ENCODE peak calls at places on chromosomes 3 and 15, in ten cellular contexts. A, H, Z, Q, F, T, K, U, R and X are unnamed samples.
A peak's percentile ranks its signal among the peaks of the same experiment; 100 is the strongest.

GRCh38 chr3:101994386-101994785 is 145.1 kb downstream of the NFKBIZ start:
- DNase-seq in A (no peak), H (no peak), Z (no peak), Q (no peak), F (no peak), T (no peak), K (no peak), U (no peak), R (no peak), X (no peak)

GRCh38 chr15:93865610-93866009 is 365.8 kb upstream of the MCTP2 start:
- DNase-seq in A (no peak), H (no peak), Z (peak; percentile 39), Q (no peak), F (peak; percentile 22), T (no peak), K (peak; percentile 22), U (no peak), R (no peak), X (no peak)

GRCh38 chr15:53454535-53454842 is 305.0 kb downstream of the WDR72 start:
- DNase-seq in A (no peak), H (no peak), Z (no peak), Q (no peak), F (no peak), T (no peak), K (no peak), U (no peak), R (no peak), X (no peak)

GRCh38 chr3:178823556-178824229 is 247.9 kb downstream of the ZMAT3 start:
- DNase-seq in A (peak; percentile 6), H (no peak), Z (no peak), Q (no peak), F (no peak), T (no peak), K (peak; percentile 47), U (no peak), R (no peak), X (no peak)

GRCh38 chr3:107969994-107970896 is 120.6 kb downstream of the CD47 start:
- DNase-seq in A (peak; percentile 92), H (no peak), Z (no peak), Q (no peak), F (no peak), T (no peak), K (peak; percentile 24), U (no peak), R (no peak), X (no peak)

GRCh38 chr15:57720861-57721260 is 14.3 kb downstream of the POLR2M start:
- DNase-seq in A (peak; percentile 80), H (no peak), Z (no peak), Q (no peak), F (peak; percentile 54), T (no peak), K (no peak), U (no peak), R (no peak), X (no peak)

GRCh38 chr15:70264014-70264492 is 166.3 kb upstream of the TLE3 start:
- DNase-seq in A (peak; percentile 18), H (no peak), Z (peak; percentile 36), Q (no peak), F (peak; percentile 82), T (no peak), K (peak; percentile 46), U (peak; percentile 84), R (no peak), X (no peak)

GRCh38 chr15:59174161-59174845 is 32.3 kb upstream of the LDHAL6B start:
- DNase-seq in A (no peak), H (no peak), Z (no peak), Q (no peak), F (no peak), T (peak; percentile 53), K (no peak), U (no peak), R (peak; percentile 14), X (no peak)

GRCh38 chr3:33035596-33035995 is 61.4 kb downstream of the GLB1 start:
- DNase-seq in A (peak; percentile 53), H (no peak), Z (no peak), Q (no peak), F (no peak), T (no peak), K (no peak), U (no peak), R (no peak), X (no peak)

GRCh38 chr15:23014394-23015000 is 24.9 kb downstream of the TUBGCP5 start:
- DNase-seq in A (no peak), H (no peak), Z (no peak), Q (no peak), F (no peak), T (no peak), K (no peak), U (no peak), R (peak; percentile 56), X (no peak)

GRCh38 chr15:60118146-60118545 is 114.0 kb downstream of the FOXB1 start:
- DNase-seq in A (no peak), H (no peak), Z (no peak), Q (no peak), F (no peak), T (no peak), K (no peak), U (no peak), R (no peak), X (no peak)

GRCh38 chr3:133492159-133492860 is 81.2 kb upstream of the CDV3 start:
- DNase-seq in A (no peak), H (peak; percentile 72), Z (no peak), Q (no peak), F (no peak), T (no peak), K (no peak), U (no peak), R (no peak), X (no peak)

GRCh38 chr15:34855397-34855796 is 60.0 kb upstream of the ACTC1 start:
- DNase-seq in A (peak; percentile 80), H (no peak), Z (no peak), Q (no peak), F (no peak), T (no peak), K (no peak), U (no peak), R (no peak), X (no peak)

GRCh38 chr3:41224120-41224806 is 25.0 kb downstream of the CTNNB1 start:
- DNase-seq in A (peak; percentile 89), H (no peak), Z (no peak), Q (no peak), F (no peak), T (no peak), K (peak; percentile 37), U (no peak), R (no peak), X (no peak)

GRCh38 chr15:40952301-40952900 is 870 bp upstream of the CHAC1 start:
- DNase-seq in A (no peak), H (no peak), Z (no peak), Q (no peak), F (no peak), T (no peak), K (no peak), U (no peak), R (no peak), X (no peak)

GRCh38 chr15:40955141-40955903 is 2.1 kb downstream of the CHAC1 start:
- DNase-seq in A (no peak), H (peak; percentile 25), Z (no peak), Q (no peak), F (no peak), T (no peak), K (no peak), U (no peak), R (no peak), X (no peak)

GRCh38 chr15:40951764-40952163 is 1.5 kb upstream of the CHAC1 start:
- DNase-seq in A (no peak), H (no peak), Z (no peak), Q (no peak), F (no peak), T (no peak), K (no peak), U (no peak), R (no peak), X (no peak)

GRCh38 chr15:40952901-40953712 is at the start of gene CHAC1:
- DNase-seq in A (peak; percentile 98), H (peak; percentile 99), Z (peak; percentile 96), Q (peak; percentile 97), F (peak; percentile 88), T (peak; percentile 98), K (peak; percentile 92), U (peak; percentile 97), R (peak; percentile 100), X (peak; percentile 96)

GRCh38 chr15:40953713-40954074 is 423 bp downstream of the CHAC1 start:
- DNase-seq in A (no peak), H (no peak), Z (no peak), Q (no peak), F (no peak), T (no peak), K (no peak), U (no peak), R (no peak), X (no peak)
- TF ChIP-seq CTCF in A (no peak), H (no peak), Z (no peak), Q (no peak), F (no peak), T (no peak), K (no peak), U (no peak), R (no peak), X (no peak)

GRCh38 chr3:56784452-56785001 is 17.2 kb downstream of the ARHGEF3 start:
- DNase-seq in A (no peak), H (no peak), Z (no peak), Q (no peak), F (no peak), T (no peak), K (no peak), U (no peak), R (no peak), X (no peak)
- H3K4me1 ChIP-seq in A (peaks cover 7% of the 10 kb centered on the region), H (peaks cover 57% of the 10 kb centered on the region), Z (peaks cover 72% of the 10 kb centered on the region), Q (peaks cover 30% of the 10 kb centered on the region), F (no peaks in the 10 kb centered on the region), T (peaks cover 92% of the 10 kb centered on the region), K (peaks cover 86% of the 10 kb centered on the region), U (peaks cover 38% of the 10 kb centered on the region), R (peaks cover 19% of the 10 kb centered on the region), X (peaks cover 75% of the 10 kb centered on the region)

GRCh38 chr15:55288006-55288717 is 1.5 kb downstream of the RAB27A start:
- DNase-seq in A (no peak), H (no peak), Z (no peak), Q (no peak), F (no peak), T (no peak), K (no peak), U (no peak), R (no peak), X (no peak)
- H3K4me3 ChIP-seq in A (peak overlapping the region; percentile 70), H (peak overlapping the region; percentile 85), Z (no peak overlapping the region), Q (no peak overlapping the region), F (peak overlapping the region; percentile 72), T (peak overlapping the region; percentile 80), K (peak overlapping the region; percentile 86), U (no peak overlapping the region), R (peak overlapping the region; percentile 61), X (no peak overlapping the region)

GRCh38 chr3:74445541-74445940 is 168.9 kb downstream of the CNTN3 start:
- DNase-seq in A (no peak), H (no peak), Z (no peak), Q (no peak), F (no peak), T (no peak), K (no peak), U (no peak), R (no peak), X (no peak)

GRCh38 chr3:74442683-74443082 is 171.8 kb downstream of the CNTN3 start:
- DNase-seq in A (no peak), H (no peak), Z (no peak), Q (no peak), F (no peak), T (no peak), K (no peak), U (no peak), R (no peak), X (no peak)

GRCh38 chr3:74443102-74443501 is 171.4 kb downstream of the CNTN3 start:
- DNase-seq in A (peak; percentile 21), H (no peak), Z (no peak), Q (no peak), F (no peak), T (no peak), K (no peak), U (no peak), R (no peak), X (no peak)

GRCh38 chr3:74447221-74447620 is 167.2 kb downstream of the CNTN3 start:
- DNase-seq in A (no peak), H (no peak), Z (no peak), Q (no peak), F (no peak), T (no peak), K (no peak), U (no peak), R (no peak), X (no peak)
- TF ChIP-seq CTCF in A (no peak), H (no peak), Z (no peak), Q (no peak), F (no peak), T (no peak), K (no peak), U (no peak), R (no peak), X (no peak)